ENCODE peak calls at places on chromosomes 13 and 19, in ten cellular contexts. R is esophagus muscularis mucosa, W is tibial nerve, N is right lobe of liver, I is sigmoid colon, M is ovary, B is Peyer's patch, L is transverse colon, O is stomach, A is IMR-90. S is an unnamed sample.

GRCh38 chr13:43924549-43925245 is 45.0 kb downstream of the LACC1 start:
- DNase-seq in R (no peak), W (no peak), N (no peak), I (no peak), M (no peak), B (no peak), L (no peak), O (no peak), A (no peak), S (no peak)

GRCh38 chr19:16520986-16521624 is 21.1 kb downstream of the CHERP start:
- DNase-seq in R (no peak), W (no peak), N (no peak), I (no peak), M (no peak), B (no peak), L (no peak), O (no peak), A (no peak), S (no peak)

GRCh38 chr13:52955505-52955904 is 73.1 kb upstream of the OLFM4 start:
- DNase-seq in R (no peak), W (no peak), N (no peak), I (no peak), M (no peak), B (no peak), L (no peak), O (no peak), A (no peak), S (no peak)

GRCh38 chr13:95388420-95389079 is 87.3 kb upstream of the ABCC4 start:
- DNase-seq in R (no peak), W (no peak), N (no peak), I (no peak), M (no peak), B (no peak), L (no peak), O (no peak), A (no peak), S (no peak)

GRCh38 chr13:45393941-45394570 is 24.1 kb downstream of the SLC25A30 start:
- DNase-seq in R (no peak), W (no peak), N (no peak), I (no peak), M (no peak), B (peak; percentile 77), L (peak; percentile 41), O (peak; percentile 48), A (peak; percentile 54), S (peak; percentile 71)

GRCh38 chr19:33453207-33453736 is 68.3 kb downstream of the PEPD start:
- DNase-seq in R (no peak), W (no peak), N (no peak), I (no peak), M (no peak), B (no peak), L (no peak), O (no peak), A (no peak), S (no peak)

GRCh38 chr19:3163943-3164342 is 14.6 kb upstream of the S1PR4 start:
- DNase-seq in R (no peak), W (no peak), N (no peak), I (no peak), M (no peak), B (no peak), L (no peak), O (no peak), A (no peak), S (no peak)

GRCh38 chr13:26017932-26018690 is 33.7 kb downstream of the SHISA2 start:
- DNase-seq in R (no peak), W (no peak), N (no peak), I (no peak), M (no peak), B (no peak), L (no peak), O (no peak), A (no peak), S (no peak)

GRCh38 chr13:93435651-93436050 is 209.0 kb downstream of the GPC6 start:
- DNase-seq in R (no peak), W (no peak), N (no peak), I (no peak), M (no peak), B (no peak), L (no peak), O (no peak), A (no peak), S (no peak)

GRCh38 chr19:10274589-10274988 is 3.7 kb downstream of the ICAM1 start:
- DNase-seq in R (no peak), W (no peak), N (no peak), I (no peak), M (no peak), B (no peak), L (no peak), O (no peak), A (no peak), S (no peak)

GRCh38 chr19:52786078-52786463 is 520 bp downstream of the ZNF600 start:
- DNase-seq in R (no peak), W (no peak), N (peak; percentile 45), I (no peak), M (peak; percentile 38), B (peak; percentile 51), L (peak; percentile 24), O (no peak), A (no peak), S (peak; percentile 17)

GRCh38 chr13:24203726-24204295 is 43.3 kb downstream of the SPATA13 start:
- DNase-seq in R (no peak), W (no peak), N (no peak), I (no peak), M (no peak), B (no peak), L (no peak), O (no peak), A (peak; percentile 50), S (no peak)

GRCh38 chr19:40549007-40549708 is 27.5 kb upstream of the SHKBP1 start:
- DNase-seq in R (no peak), W (peak; percentile 24), N (no peak), I (peak; percentile 75), M (peak; percentile 69), B (peak; percentile 80), L (peak; percentile 59), O (peak; percentile 72), A (peak; percentile 39), S (peak; percentile 60)

GRCh38 chr13:42883142-42883541 is 101.8 kb downstream of the FAM216B start:
- DNase-seq in R (no peak), W (no peak), N (no peak), I (no peak), M (no peak), B (no peak), L (no peak), O (no peak), A (no peak), S (no peak)

GRCh38 chr13:29605860-29606526 is 10.5 kb upstream of the SLC7A1 start:
- DNase-seq in R (peak; percentile 72), W (no peak), N (no peak), I (no peak), M (no peak), B (no peak), L (no peak), O (no peak), A (no peak), S (no peak)

GRCh38 chr13:84605927-84606326 is 723.7 kb upstream of the SLITRK1 start:
- DNase-seq in R (no peak), W (no peak), N (no peak), I (no peak), M (no peak), B (no peak), L (no peak), O (no peak), A (no peak), S (no peak)

GRCh38 chr19:19042732-19043274 is 9.4 kb downstream of the ARMC6 start:
- DNase-seq in R (no peak), W (no peak), N (no peak), I (no peak), M (no peak), B (no peak), L (no peak), O (no peak), A (no peak), S (no peak)

GRCh38 chr19:35080613-35081170 is 34.9 kb upstream of the FXYD3 start:
- DNase-seq in R (no peak), W (no peak), N (peak; percentile 75), I (no peak), M (no peak), B (no peak), L (no peak), O (no peak), A (no peak), S (no peak)
- TF ChIP-seq POLR2A in R (no peak), W (no peak), N (no peak), I (no peak), M (no peak), B (no peak), L (no peak), O (no peak), A (no peak), S (no peak)

DNA sequence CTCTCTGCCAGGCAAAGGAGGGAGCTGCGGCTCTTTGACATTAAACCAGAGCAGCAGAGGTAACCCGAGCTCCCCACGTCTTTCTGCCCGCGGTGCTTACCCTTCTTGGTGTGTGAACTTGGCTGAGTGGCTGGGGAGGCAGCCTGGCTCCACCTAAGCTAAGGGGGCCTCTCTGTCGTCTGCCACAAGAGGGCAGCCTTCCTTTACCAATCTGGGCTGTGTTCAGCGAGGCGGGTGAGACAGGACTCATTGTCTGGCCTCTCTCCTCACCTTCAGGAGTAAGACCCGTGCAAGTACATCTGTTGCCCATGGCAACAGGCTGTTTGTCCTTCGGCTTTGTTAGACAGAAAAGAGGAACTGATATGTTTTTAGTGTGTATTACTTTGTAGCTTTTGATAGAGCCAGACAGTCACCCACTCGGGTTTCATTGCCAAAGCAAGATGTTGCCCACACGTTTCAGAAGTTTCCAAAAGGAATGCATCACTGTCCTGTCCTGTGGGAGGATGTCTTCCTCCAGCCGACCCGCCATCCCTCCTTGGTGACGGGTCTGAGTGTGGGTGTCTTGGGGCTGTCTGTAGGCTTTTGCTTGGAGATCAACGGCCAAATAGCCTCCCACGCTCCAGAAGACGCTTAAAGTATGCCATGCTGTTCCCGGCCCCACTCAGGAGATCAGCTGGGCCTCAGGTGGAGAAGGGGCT is 4.6 kb downstream of the POP4 start:
- DNase-seq in R (peak; percentile 93), W (peak; percentile 89), N (peak; percentile 81), I (peak; percentile 89), M (peak; percentile 85), B (peak; percentile 94), L (peak; percentile 80), O (peak; percentile 85), A (peak; percentile 77), S (peak; percentile 80)
- H3K27ac ChIP-seq in R (no peak overlapping the region), W (no peak overlapping the region), N (no peak overlapping the region), I (no peak overlapping the region), M (no peak overlapping the region), B (no peak overlapping the region), L (no peak overlapping the region), O (no peak overlapping the region), A (no peak overlapping the region), S (no peak overlapping the region)

DNA sequence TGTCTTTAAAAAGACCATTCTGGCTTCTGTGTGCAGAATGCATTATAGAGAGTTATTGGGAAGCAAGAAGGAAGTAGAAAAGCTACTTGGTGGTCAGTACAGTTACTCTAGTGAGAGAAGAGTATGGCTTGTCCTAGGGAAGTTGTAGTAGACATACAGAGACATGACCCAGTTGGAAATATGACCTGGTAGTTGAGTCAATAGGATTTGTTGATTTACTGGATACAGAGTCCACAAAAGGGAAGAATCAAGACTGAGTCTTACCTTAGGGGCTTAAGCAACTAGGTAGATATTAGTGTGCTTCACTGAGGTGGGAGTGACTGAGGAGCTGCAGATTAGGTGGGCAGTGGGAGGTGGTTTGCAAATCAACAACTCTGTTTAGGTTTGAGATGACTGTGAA is 48.8 kb downstream of the RASL11A start:
- DNase-seq in R (no peak), W (no peak), N (no peak), I (no peak), M (no peak), B (no peak), L (no peak), O (no peak), A (no peak), S (no peak)
- H3K27me3 ChIP-seq in R (peaks cover 5% of the 10 kb centered on the region), W (no peaks in the 10 kb centered on the region), N (no peaks in the 10 kb centered on the region), I (no peaks in the 10 kb centered on the region), M (no peaks in the 10 kb centered on the region), B (no peaks in the 10 kb centered on the region), L (peaks cover 8% of the 10 kb centered on the region), O (no peaks in the 10 kb centered on the region), A (peaks cover 2% of the 10 kb centered on the region), S (no peaks in the 10 kb centered on the region)

GRCh38 chr19:6110360-6110977 is at the start of gene RFX2:
- DNase-seq in R (peak; percentile 99), W (peak; percentile 95), N (peak; percentile 99), I (peak; percentile 100), M (peak; percentile 99), B (peak; percentile 100), L (peak; percentile 99), O (peak; percentile 99), A (peak; percentile 98), S (peak; percentile 99)
- TF ChIP-seq POLR2A in R (peak; percentile 40), W (peak; percentile 74), N (no peak), I (peak; percentile 56), M (peak; percentile 70), B (no peak), L (peak; percentile 88), O (peak; percentile 52), A (peak; percentile 74), S (peak; percentile 69)

S was measured in body of pancreas.